ENCODE peak calls at places on chromosomes 12 and 14, in ten cellular contexts. D, U, S, M, P, L, A, J, B and Y are unnamed samples.

GRCh38 chr14:92397140-92397815 is 74.3 kb downstream of the SLC24A4 start:
- DNase-seq in D (no peak), U (peak), S (no peak), M (peak), P (peak), L (peak), A (no peak), J (peak), B (no peak), Y (no peak)

GRCh38 chr12:94078138-94078723 is 70.1 kb upstream of the PLXNC1 start:
- DNase-seq in D (no peak), U (no peak), S (no peak), M (no peak), P (no peak), L (no peak), A (no peak), J (no peak), B (no peak), Y (no peak)

GRCh38 chr14:38336298-38336697 is 80.4 kb upstream of the CLEC14A start:
- DNase-seq in D (no peak), U (no peak), S (no peak), M (no peak), P (no peak), L (no peak), A (no peak), J (no peak), B (no peak), Y (no peak)

GRCh38 chr12:43675048-43675904 is 83.3 kb downstream of the PUS7L start:
- DNase-seq in D (no peak), U (no peak), S (no peak), M (peak), P (no peak), L (no peak), A (no peak), J (no peak), B (no peak), Y (no peak)

GRCh38 chr12:53483225-53483978 is 15.9 kb downstream of the MAP3K12 start:
- DNase-seq in D (no peak), U (no peak), S (no peak), M (no peak), P (no peak), L (no peak), A (no peak), J (no peak), B (no peak), Y (peak)

GRCh38 chr12:122022393-122023338 is 982 bp downstream of the BCL7A start:
- DNase-seq in D (peak), U (peak), S (no peak), M (no peak), P (no peak), L (peak), A (peak), J (no peak), B (no peak), Y (peak)

GRCh38 chr14:49633650-49634546 is 1.1 kb downstream of the DNAAF2 start:
- DNase-seq in D (peak), U (peak), S (peak), M (peak), P (peak), L (peak), A (peak), J (peak), B (peak), Y (peak)

GRCh38 chr12:32107376-32108267 is 975 bp downstream of the BICD1 start:
- DNase-seq in D (no peak), U (peak), S (no peak), M (peak), P (no peak), L (peak), A (peak), J (no peak), B (no peak), Y (peak)

GRCh38 chr14:30641207-30641606 is 19.1 kb downstream of the SCFD1 start:
- DNase-seq in D (no peak), U (no peak), S (no peak), M (no peak), P (no peak), L (no peak), A (no peak), J (no peak), B (no peak), Y (no peak)

GRCh38 chr14:100790785-100791667 is 34.9 kb upstream of the MEG3 start:
- DNase-seq in D (no peak), U (no peak), S (no peak), M (no peak), P (peak), L (peak), A (no peak), J (peak), B (no peak), Y (no peak)

GRCh38 chr12:115619061-115619460 is 658.4 kb downstream of the MED13L start:
- DNase-seq in D (no peak), U (no peak), S (no peak), M (no peak), P (no peak), L (no peak), A (no peak), J (no peak), B (no peak), Y (no peak)

GRCh38 chr14:74616996-74617700 is 5.1 kb upstream of the LTBP2 start:
- DNase-seq in D (no peak), U (peak), S (no peak), M (no peak), P (no peak), L (peak), A (no peak), J (no peak), B (no peak), Y (no peak)

GRCh38 chr12:5509122-5509521 is 77.2 kb downstream of the NTF3 start:
- DNase-seq in D (no peak), U (no peak), S (no peak), M (no peak), P (no peak), L (no peak), A (no peak), J (no peak), B (no peak), Y (no peak)

GRCh38 chr12:26360062-26360461 is 164.7 kb downstream of the SSPN start:
- DNase-seq in D (no peak), U (no peak), S (no peak), M (no peak), P (no peak), L (no peak), A (no peak), J (no peak), B (no peak), Y (no peak)

GRCh38 chr12:94707892-94708291 is 57.5 kb upstream of the TMCC3 start:
- DNase-seq in D (peak), U (peak), S (no peak), M (no peak), P (peak), L (peak), A (no peak), J (peak), B (no peak), Y (no peak)

GRCh38 chr14:34711169-34711568 is 3.2 kb downstream of the CFL2 start:
- DNase-seq in D (peak), U (peak), S (no peak), M (peak), P (peak), L (peak), A (no peak), J (peak), B (no peak), Y (no peak)

GRCh38 chr14:24307575-24308341 is at the start of gene CIDEB:
- DNase-seq in D (no peak), U (peak), S (no peak), M (no peak), P (no peak), L (peak), A (peak), J (no peak), B (peak), Y (peak)

GRCh38 chr12:127688901-127689428 is 578.0 kb upstream of the TMEM132C start:
- DNase-seq in D (no peak), U (no peak), S (no peak), M (no peak), P (no peak), L (no peak), A (no peak), J (no peak), B (no peak), Y (no peak)

GRCh38 chr14:58239259-58240210 is 5.1 kb upstream of the PSMA3 start:
- DNase-seq in D (peak), U (peak), S (peak), M (peak), P (peak), L (peak), A (peak), J (peak), B (peak), Y (peak)

GRCh38 chr14:55333785-55334485 is 62.7 kb downstream of the FBXO34 start:
- DNase-seq in D (no peak), U (peak), S (no peak), M (no peak), P (no peak), L (no peak), A (no peak), J (no peak), B (no peak), Y (no peak)

GRCh38 chr12:40325349-40325960 is 100.7 kb downstream of the LRRK2 start:
- DNase-seq in D (no peak), U (peak), S (no peak), M (no peak), P (no peak), L (peak), A (no peak), J (no peak), B (no peak), Y (no peak)

GRCh38 chr14:89823732-89824131 is 130.8 kb downstream of the EFCAB11 start:
- DNase-seq in D (no peak), U (no peak), S (no peak), M (no peak), P (no peak), L (no peak), A (no peak), J (no peak), B (no peak), Y (no peak)

GRCh38 chr12:124599074-124599999 is 31.9 kb upstream of the NCOR2 start:
- DNase-seq in D (no peak), U (peak), S (no peak), M (no peak), P (peak), L (peak), A (no peak), J (no peak), B (no peak), Y (no peak)

GRCh38 chr12:47896633-47897032 is 8.2 kb downstream of the VDR start:
- DNase-seq in D (no peak), U (no peak), S (no peak), M (no peak), P (no peak), L (no peak), A (no peak), J (no peak), B (no peak), Y (no peak)

GRCh38 chr14:55071870-55072640 is 20.6 kb downstream of the MAPK1IP1L start:
- DNase-seq in D (peak), U (peak), S (no peak), M (no peak), P (peak), L (peak), A (peak), J (no peak), B (no peak), Y (peak)

GRCh38 chr12:55929306-55929791 is 1.6 kb upstream of the DGKA start:
- DNase-seq in D (no peak), U (no peak), S (peak), M (no peak), P (no peak), L (no peak), A (peak), J (no peak), B (no peak), Y (peak)

GRCh38 chr12:68530965-68531364 is 79.7 kb upstream of the RAP1B start:
- DNase-seq in D (peak), U (peak), S (no peak), M (peak), P (peak), L (peak), A (no peak), J (peak), B (no peak), Y (no peak)

GRCh38 chr14:74979442-74980397 is 23.0 kb upstream of the EIF2B2 start:
- DNase-seq in D (no peak), U (peak), S (no peak), M (no peak), P (peak), L (peak), A (no peak), J (peak), B (no peak), Y (no peak)